ENCODE peak calls at places on chromosomes 12 and 14, in six cellular contexts. S is neural progenitor cell, K is stomach, T is AG04450, Z is tibial nerve, Q is pancreas. D is an unnamed sample.

GRCh38 chr12:80156306-80156705 is 57.0 kb downstream of the OTOGL start:
- DNase-seq in T (no peak), Q (no peak), K (no peak), Z (no peak), S (no peak), D (no peak)

GRCh38 chr12:86148612-86149011 is 107.6 kb downstream of the MGAT4C start:
- DNase-seq in Q (no peak), Z (no peak), K (no peak), S (no peak), T (no peak), D (no peak)

GRCh38 chr12:115362319-115362976 is 678.5 kb upstream of the TBX3 start:
- DNase-seq in K (no peak), S (no peak), Z (no peak), T (no peak), Q (no peak), D (no peak)

GRCh38 chr12:27907766-27908165 is 64.8 kb downstream of the PTHLH start:
- DNase-seq in S (no peak), Q (no peak), K (no peak), T (no peak), Z (no peak), D (no peak)

GRCh38 chr12:107126688-107127481 is 33.5 kb upstream of the CRY1 start:
- DNase-seq in Q (no peak), Z (no peak), K (no peak), S (no peak), T (no peak), D (no peak)

GRCh38 chr14:99191663-99192621 is 80.1 kb downstream of the BCL11B start:
- DNase-seq in K (peak; percentile 71), Z (peak; percentile 62), Q (peak; percentile 60), S (no peak), T (no peak), D (no peak)

GRCh38 chr12:28770329-28770728 is 378.7 kb upstream of the FAR2 start:
- DNase-seq in S (no peak), T (no peak), Z (no peak), K (peak; percentile 27), Q (no peak), D (no peak)

GRCh38 chr14:70057519-70058136 is 131.1 kb downstream of the SLC8A3 start:
- DNase-seq in Z (no peak), S (no peak), T (no peak), K (no peak), Q (no peak), D (no peak)

GRCh38 chr14:52563120-52563519 is 10.5 kb downstream of the GPR137C start:
- DNase-seq in Q (no peak), Z (no peak), T (peak; percentile 16), K (no peak), S (no peak), D (no peak)

GRCh38 chr12:117012189-117012805 is 86.9 kb downstream of the TESC start:
- DNase-seq in Q (no peak), S (no peak), Z (no peak), K (no peak), T (no peak), D (no peak)

GRCh38 chr12:118528625-118529024 is 152.3 kb downstream of the SUDS3 start:
- DNase-seq in S (no peak), Q (no peak), Z (no peak), T (no peak), K (no peak), D (no peak)

GRCh38 chr12:42704340-42704739 is 114.8 kb upstream of the PRICKLE1 start:
- DNase-seq in T (no peak), Z (no peak), Q (no peak), K (no peak), S (no peak), D (no peak)

GRCh38 chr12:56684745-56685369 is 3.2 kb downstream of the PTGES3 start:
- DNase-seq in S (no peak), Q (no peak), Z (no peak), K (peak; percentile 8), T (no peak), D (no peak)

GRCh38 chr14:21029917-21030316 is at the start of gene TPPP2:
- DNase-seq in K (no peak), Q (no peak), T (no peak), Z (no peak), S (no peak), D (no peak)

GRCh38 chr14:79735121-79735520 is 476.2 kb downstream of the DIO2 start:
- DNase-seq in K (no peak), S (no peak), Q (no peak), Z (no peak), T (no peak), D (no peak)

GRCh38 chr12:57983150-57983857 is 41.9 kb downstream of the ATP23 start:
- DNase-seq in Z (peak; percentile 17), K (no peak), Q (no peak), S (peak; percentile 71), T (peak; percentile 32), D (no peak)

GRCh38 chr12:6538420-6539275 is 4.3 kb downstream of the GAPDH start:
- DNase-seq in Q (no peak), T (no peak), K (no peak), S (no peak), Z (no peak), D (no peak)

GRCh38 chr14:104355101-104355691 is 216.8 kb downstream of the KIF26A start:
- DNase-seq in K (no peak), T (no peak), Z (no peak), Q (no peak), S (no peak), D (no peak)

GRCh38 chr14:104351849-104352492 is 213.6 kb downstream of the KIF26A start:
- DNase-seq in Z (no peak), T (no peak), Q (no peak), S (no peak), K (no peak), D (no peak)

GRCh38 chr14:104352493-104353220 is 214.3 kb downstream of the KIF26A start:
- DNase-seq in T (no peak), Q (no peak), K (peak; percentile 14), S (no peak), Z (no peak), D (no peak)

GRCh38 chr14:104353921-104354701 is 215.7 kb downstream of the KIF26A start:
- DNase-seq in Z (no peak), S (no peak), Q (no peak), T (no peak), K (peak; percentile 24), D (no peak)

DNA sequence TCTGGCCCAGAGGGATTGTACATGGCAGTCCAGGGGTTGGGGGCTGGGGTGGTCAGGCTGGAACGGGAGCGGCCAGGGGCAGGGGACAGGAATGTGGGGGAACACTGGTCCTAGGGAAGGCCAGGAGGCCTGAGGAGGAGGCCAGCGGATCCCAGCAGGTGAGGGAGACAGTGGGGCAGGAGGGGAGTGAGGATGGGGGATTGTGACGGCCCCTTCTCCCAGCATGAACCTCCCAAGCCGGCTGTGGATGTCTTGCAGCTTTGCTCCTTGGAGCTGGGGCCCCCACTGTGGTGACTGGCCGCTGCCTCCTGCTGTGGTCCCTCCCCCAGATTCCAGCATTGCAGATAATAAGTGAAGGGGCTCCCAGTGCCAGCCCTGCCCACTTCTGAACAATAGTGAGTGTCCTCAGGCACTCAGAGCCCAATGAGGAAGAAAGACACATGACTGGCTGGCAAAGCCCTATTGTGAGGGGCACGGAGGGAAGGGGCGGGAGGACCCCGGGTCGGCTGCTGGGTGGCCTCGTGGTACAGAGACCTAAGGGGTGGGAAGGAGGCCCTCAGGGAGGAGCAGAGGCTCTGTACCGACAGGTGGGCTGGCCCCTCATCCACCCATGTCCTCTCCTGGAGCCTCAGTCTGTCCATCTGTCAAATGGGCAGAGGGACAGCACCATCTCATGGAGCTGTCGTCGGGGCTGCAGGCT is 215.0 kb downstream of the KIF26A start:
- DNase-seq in Z (no peak), K (peak; percentile 16), T (no peak), S (no peak), Q (peak; percentile 7), D (no peak)
- H3K27ac ChIP-seq in Z (no peak overlapping the region), K (no peak overlapping the region), T (no peak overlapping the region), S (no peak overlapping the region), Q (no peak overlapping the region), D (no peak overlapping the region)

GRCh38 chr14:100224229-100224628 is 14.7 kb upstream of the YY1 start:
- DNase-seq in K (no peak), Z (no peak), T (no peak), Q (no peak), S (no peak), D (no peak)
- H3K27ac ChIP-seq in K (no peak overlapping the region), Z (no peak overlapping the region), T (no peak overlapping the region), Q (no peak overlapping the region), S (peak overlapping the region; percentile 40), D (no peak overlapping the region)

GRCh38 chr12:70637286-70637685 is at the start of gene PTPRB:
- DNase-seq in Q (no peak), K (no peak), Z (no peak), T (no peak), S (no peak), D (no peak)
- H3K27ac ChIP-seq in Q (no peak within 1 kb of the TSS), K (peak within 1 kb of the TSS; percentile 31), Z (no peak within 1 kb of the TSS), T (no peak within 1 kb of the TSS), S (no peak within 1 kb of the TSS), D (no peak within 1 kb of the TSS)

GRCh38 chr14:55578511-55578910 is 1.5 kb upstream of the KTN1 start:
- DNase-seq in Z (no peak), K (no peak), T (no peak), Q (no peak), S (peak; percentile 38), D (no peak)
- H3K27ac ChIP-seq in Z (peak overlapping the region; percentile 95), K (no peak overlapping the region), T (no peak overlapping the region), Q (no peak overlapping the region), S (no peak overlapping the region), D (no peak overlapping the region)

DNA sequence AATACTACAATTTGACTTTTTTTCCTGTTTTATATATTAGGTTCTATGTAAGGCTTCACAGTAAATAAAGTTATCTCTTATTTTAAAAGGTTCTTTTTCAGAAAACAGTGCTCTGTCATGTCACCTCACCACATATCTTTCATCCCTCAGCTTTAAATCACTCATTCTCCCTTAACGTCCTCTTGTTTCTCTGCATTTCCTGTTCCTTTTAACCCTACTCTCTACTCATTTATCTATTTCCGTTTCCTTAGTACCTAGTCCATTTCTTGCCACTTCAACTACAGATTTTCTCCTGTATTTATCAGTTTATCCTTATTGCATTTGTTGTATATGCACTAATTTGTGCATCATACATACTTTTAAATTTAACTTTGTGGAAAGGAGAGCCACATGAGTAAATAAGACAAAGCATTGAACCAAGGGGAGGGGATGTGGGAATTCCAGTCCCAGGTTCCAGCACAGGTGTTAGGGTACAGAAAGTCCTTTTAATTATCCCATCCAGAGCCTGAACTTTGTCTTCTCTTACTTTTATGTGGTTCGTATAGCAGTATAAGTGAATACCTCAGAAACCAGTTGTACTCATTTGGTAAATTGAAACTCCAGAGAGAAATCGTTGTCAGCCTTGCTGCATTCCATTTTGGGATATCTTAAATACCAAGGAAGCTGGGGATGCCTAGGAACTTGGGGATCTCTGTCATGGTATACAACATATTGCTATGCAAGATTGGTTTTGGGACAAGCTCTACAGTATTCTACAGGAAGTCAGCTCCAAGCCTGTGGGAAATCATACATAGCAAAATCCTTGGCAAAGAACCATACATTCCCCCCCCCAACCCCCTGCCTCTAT is 120.5 kb downstream of the DIP2B start:
- DNase-seq in K (no peak), Z (no peak), S (no peak), Q (no peak), T (no peak), D (no peak)
- H3K27ac ChIP-seq in K (no peak overlapping the region), Z (no peak overlapping the region), S (peak overlapping the region; percentile 18), Q (no peak overlapping the region), T (no peak overlapping the region), D (no peak overlapping the region)